ENCODE peak calls at places on chromosomes 13 and 19, in eight cellular contexts. Q, T, L, Z, X, I, N and A are unnamed samples.

GRCh38 chr13:100176781-100177389 is 88.0 kb downstream of the PCCA start:
- ATAC-seq in N (no peak), X (no peak), I (no peak), T (no peak), Q (no peak), L (no peak), Z (no peak), A (no peak)

GRCh38 chr13:98947925-98948324 is 29.9 kb downstream of the DOCK9 start:
- ATAC-seq in T (no peak), X (no peak), Z (no peak), Q (no peak), I (no peak), N (no peak), L (no peak), A (no peak)

GRCh38 chr19:16506961-16507360 is 10.8 kb downstream of the C19orf44 start:
- ATAC-seq in N (no peak), Q (no peak), T (no peak), X (no peak), Z (no peak), L (no peak), I (no peak), A (no peak)

GRCh38 chr13:34913040-34913439 is 29.0 kb upstream of the NBEA start:
- ATAC-seq in Q (no peak), L (peak; percentile 47), N (no peak), I (no peak), X (no peak), Z (no peak), T (no peak), A (peak; percentile 51)

GRCh38 chr19:14571695-14572490 is at the start of gene NDUFB7:
- ATAC-seq in Z (peak; percentile 87), Q (peak; percentile 95), T (peak; percentile 97), L (peak; percentile 96), N (peak; percentile 96), X (peak; percentile 91), I (peak; percentile 95), A (peak; percentile 95)

GRCh38 chr19:8239528-8240273 is 30.5 kb downstream of the CERS4 start:
- ATAC-seq in Z (no peak), Q (no peak), N (peak; percentile 24), L (no peak), T (no peak), I (peak; percentile 23), X (no peak), A (no peak)

GRCh38 chr13:43110036-43110435 is 86.7 kb downstream of the DNAJC15 start:
- ATAC-seq in I (no peak), T (no peak), X (peak; percentile 11), N (no peak), L (no peak), Z (no peak), Q (no peak), A (no peak)

GRCh38 chr13:93309886-93310520 is 83.4 kb downstream of the GPC6 start:
- ATAC-seq in T (no peak), X (no peak), Q (no peak), Z (peak; percentile 76), L (peak; percentile 47), N (no peak), I (no peak), A (no peak)

GRCh38 chr13:24511824-24512207 is 762 bp downstream of the PARP4 start:
- ATAC-seq in L (no peak), Z (peak; percentile 18), Q (no peak), N (no peak), I (no peak), T (no peak), X (no peak), A (peak; percentile 46)

GRCh38 chr13:37134411-37135041 is 29.1 kb upstream of the CSNK1A1L start:
- ATAC-seq in N (no peak), Z (no peak), L (no peak), T (no peak), I (no peak), Q (no peak), X (no peak), A (no peak)

GRCh38 chr13:33775339-33776108 is 42.4 kb upstream of the RFC3 start:
- ATAC-seq in X (no peak), N (no peak), Z (no peak), I (no peak), T (no peak), Q (no peak), L (no peak), A (peak; percentile 24)

GRCh38 chr13:32259116-32259515 is 56.0 kb downstream of the ZAR1L start:
- ATAC-seq in X (no peak), N (no peak), I (no peak), Z (no peak), L (peak; percentile 54), Q (no peak), T (no peak), A (no peak)

GRCh38 chr19:1608414-1609391 is 3.4 kb upstream of the UQCR11 start:
- ATAC-seq in L (no peak), Q (no peak), N (peak; percentile 13), T (no peak), Z (no peak), I (no peak), X (no peak), A (no peak)

GRCh38 chr13:42814868-42815267 is 33.5 kb downstream of the FAM216B start:
- ATAC-seq in T (no peak), Q (no peak), N (no peak), L (no peak), X (no peak), I (no peak), Z (peak; percentile 69), A (no peak)

GRCh38 chr13:98487522-98487921 is 89.4 kb downstream of the STK24 start:
- ATAC-seq in L (no peak), T (no peak), Z (no peak), Q (no peak), X (no peak), N (no peak), I (no peak), A (peak; percentile 59)

GRCh38 chr19:13134626-13135025 is 15.5 kb downstream of the STX10 start:
- ATAC-seq in X (no peak), L (no peak), I (no peak), T (no peak), Z (no peak), N (no peak), Q (no peak), A (no peak)

GRCh38 chr13:111844682-111845081 is 222.3 kb upstream of the SOX1 start:
- ATAC-seq in I (no peak), T (no peak), Q (no peak), N (no peak), Z (no peak), X (no peak), L (no peak), A (peak; percentile 24)

GRCh38 chr13:94143624-94144350 is 335.7 kb downstream of the DCT start:
- ATAC-seq in X (no peak), Q (no peak), N (no peak), I (no peak), T (no peak), L (no peak), Z (no peak), A (no peak)

GRCh38 chr13:49922301-49922700 is 13.8 kb downstream of the SPRYD7 start:
- ATAC-seq in N (no peak), X (no peak), L (no peak), Q (no peak), T (no peak), I (no peak), Z (no peak), A (no peak)

GRCh38 chr19:33806434-33806881 is 9.8 kb downstream of the KCTD15 start:
- ATAC-seq in L (no peak), X (peak; percentile 75), Z (peak; percentile 32), N (peak; percentile 72), T (no peak), I (no peak), Q (no peak), A (no peak)

GRCh38 chr13:75766636-75767035 is 130.5 kb downstream of the LMO7 start:
- ATAC-seq in Q (no peak), T (no peak), I (no peak), X (no peak), N (peak; percentile 13), Z (no peak), L (no peak), A (no peak)

GRCh38 chr13:95745289-95745688 is 68.3 kb downstream of the DNAJC3 start:
- ATAC-seq in Q (no peak), Z (peak; percentile 17), X (no peak), N (no peak), T (no peak), L (no peak), I (no peak), A (no peak)

GRCh38 chr19:45676851-45677263 is 8.8 kb downstream of the GIPR start:
- ATAC-seq in X (peak; percentile 41), L (peak; percentile 17), T (peak; percentile 38), Z (peak; percentile 28), Q (peak; percentile 9), I (peak; percentile 48), N (peak; percentile 65), A (peak; percentile 44)

GRCh38 chr19:16454519-16454918 is 17.3 kb downstream of the EPS15L1 start:
- ATAC-seq in L (no peak), I (no peak), Q (no peak), Z (no peak), X (no peak), T (no peak), N (no peak), A (no peak)

GRCh38 chr19:27774337-27774736 is 1438.6 kb downstream of the UQCRFS1 start:
- ATAC-seq in T (no peak), L (no peak), I (no peak), N (no peak), X (no peak), Q (no peak), Z (no peak), A (no peak)